ENCODE peak calls at places on chromosome 13, in six cellular contexts. G is upper lobe of left lung, I is GM12878, C is right cardiac atrium, V is small intestine, J is IMR-90. Q is an unnamed sample. For H3K4me1, the result is how much of the 10 kb centered on the place peaks cover.

GRCh38 chr13:41365636-41366035 is 54.6 kb downstream of the NAA16 start:
- DNase-seq in J (peak), I (no peak), G (no peak), C (no peak), V (no peak), Q (no peak)

GRCh38 chr13:57631607-57632275 is at the start of gene PCDH17:
- DNase-seq in I (no peak), J (no peak), C (peak), V (no peak), G (peak), Q (peak)

GRCh38 chr13:107025991-107026390 is 458.1 kb upstream of the ARGLU1 start:
- DNase-seq in G (no peak), I (no peak), V (peak), C (peak), J (peak), Q (no peak)

GRCh38 chr13:40016953-40017660 is 361.6 kb downstream of the COG6 start:
- DNase-seq in G (no peak), C (no peak), V (no peak), I (no peak), J (no peak), Q (no peak)

GRCh38 chr13:50731400-50731799 is 112.1 kb downstream of the DLEU7 start:
- DNase-seq in C (no peak), J (peak), V (no peak), I (peak), G (no peak), Q (no peak)

GRCh38 chr13:27309401-27309958 is 38.9 kb downstream of the RASL11A start:
- DNase-seq in I (no peak), G (no peak), C (no peak), J (no peak), V (peak), Q (no peak)

GRCh38 chr13:76440568-76440967 is 445.6 kb downstream of the KCTD12 start:
- DNase-seq in I (peak), V (no peak), C (no peak), J (no peak), G (no peak), Q (no peak)

GRCh38 chr13:99496322-99497142 is 4.7 kb upstream of the TM9SF2 start:
- DNase-seq in I (peak), J (peak), C (peak), G (no peak), V (peak), Q (peak)

GRCh38 chr13:57003682-57004081 is 137.0 kb upstream of the PRR20A start:
- DNase-seq in J (no peak), C (no peak), G (no peak), V (no peak), I (no peak), Q (no peak)

GRCh38 chr13:32045963-32046785 is 14.6 kb downstream of the FRY start:
- DNase-seq in C (no peak), G (no peak), J (peak), I (no peak), V (peak), Q (peak)

GRCh38 chr13:106129273-106129672 is 406.2 kb downstream of the EFNB2 start:
- DNase-seq in J (no peak), I (no peak), G (no peak), C (no peak), V (no peak), Q (no peak)

GRCh38 chr13:78777973-78778372 is 119.0 kb upstream of the OBI1 start:
- DNase-seq in J (no peak), G (no peak), V (no peak), C (no peak), I (no peak), Q (no peak)

GRCh38 chr13:41459754-41460111 is 2.4 kb downstream of the RGCC start:
- DNase-seq in G (no peak), J (no peak), C (no peak), V (no peak), I (no peak), Q (no peak)

GRCh38 chr13:79392882-79393563 is 13.0 kb downstream of the RBM26 start:
- DNase-seq in V (peak), G (no peak), J (peak), C (no peak), I (no peak), Q (peak)

GRCh38 chr13:32720026-32720425 is 133.8 kb downstream of the PDS5B start:
- DNase-seq in C (no peak), J (peak), V (no peak), G (no peak), I (no peak), Q (no peak)

GRCh38 chr13:51585696-51586095 is 1.4 kb downstream of the WDFY2 start:
- DNase-seq in G (no peak), J (peak), C (no peak), I (no peak), V (no peak), Q (peak)

GRCh38 chr13:72120632-72121031 is 253.6 kb upstream of the DACH1 start:
- DNase-seq in C (no peak), V (no peak), I (no peak), J (no peak), G (no peak), Q (no peak)

GRCh38 chr13:37326319-37326718 is 220.9 kb upstream of the CSNK1A1L start:
- DNase-seq in J (peak), I (no peak), G (no peak), C (no peak), V (no peak), Q (no peak)

GRCh38 chr13:76884571-76885202 is 1.5 kb downstream of the KCTD12 start:
- DNase-seq in C (no peak), I (no peak), G (no peak), J (peak), V (no peak), Q (no peak)

GRCh38 chr13:66623129-66623528 is 607.0 kb downstream of the PCDH9 start:
- DNase-seq in G (no peak), C (no peak), I (no peak), J (no peak), V (no peak), Q (no peak)

GRCh38 chr13:73819711-73820110 is 314.5 kb downstream of the KLF12 start:
- DNase-seq in G (no peak), C (no peak), I (no peak), J (no peak), V (no peak), Q (no peak)

GRCh38 chr13:22967669-22968068 is 213.1 kb upstream of the SGCG start:
- DNase-seq in V (no peak), G (no peak), I (no peak), C (no peak), J (no peak), Q (no peak)

GRCh38 chr13:47288546-47288945 is 391.7 kb upstream of the HTR2A start:
- DNase-seq in C (no peak), G (no peak), J (peak), V (no peak), I (no peak), Q (no peak)

GRCh38 chr13:101567841-101568240 is 115.4 kb downstream of the ITGBL1 start:
- DNase-seq in J (no peak), V (no peak), I (no peak), C (no peak), G (no peak), Q (no peak)

GRCh38 chr13:113732961-113733950 is 25.8 kb upstream of the TMEM255B start:
- DNase-seq in I (no peak), C (no peak), V (no peak), G (no peak), J (no peak), Q (no peak)

GRCh38 chr13:51614350-51614786 is 30.1 kb downstream of the WDFY2 start:
- DNase-seq in V (peak), J (no peak), G (no peak), C (no peak), I (peak), Q (peak)

GRCh38 chr13:46640843-46641242 is 87.9 kb downstream of the LRCH1 start:
- DNase-seq in C (no peak), J (peak), G (no peak), I (no peak), V (no peak), Q (no peak)

GRCh38 chr13:66835040-66835628 is 395.0 kb downstream of the PCDH9 start:
- DNase-seq in J (peak), V (peak), G (no peak), I (no peak), C (peak), Q (no peak)

GRCh38 chr13:78958019-78958418 is 299.1 kb upstream of the OBI1 start:
- DNase-seq in C (no peak), V (no peak), I (no peak), J (no peak), G (no peak), Q (no peak)

GRCh38 chr13:23510544-23510916 is 59.7 kb upstream of the TNFRSF19 start:
- DNase-seq in I (no peak), J (no peak), V (no peak), C (no peak), G (no peak), Q (no peak)

GRCh38 chr13:102195566-102196462 is 206.0 kb downstream of the FGF14 start:
- DNase-seq in V (no peak), J (peak), G (no peak), I (no peak), C (no peak), Q (no peak)

GRCh38 chr13:39202746-39203145 is 164.5 kb downstream of the NHLRC3 start:
- DNase-seq in C (no peak), I (no peak), J (no peak), G (no peak), V (no peak), Q (no peak)

GRCh38 chr13:68047889-68048288 is 817.8 kb upstream of the PCDH9 start:
- DNase-seq in C (no peak), G (no peak), V (no peak), I (no peak), J (no peak), Q (no peak)

GRCh38 chr13:80126382-80127068 is 214.4 kb downstream of the SPRY2 start:
- DNase-seq in J (no peak), C (no peak), G (no peak), V (no peak), I (no peak), Q (no peak)

GRCh38 chr13:81582381-81582780 is 1241.5 kb upstream of the SPRY2 start:
- DNase-seq in I (no peak), V (no peak), G (no peak), J (no peak), C (no peak), Q (no peak)

GRCh38 chr13:70967564-70967963 is 859.3 kb upstream of the KLHL1 start:
- DNase-seq in V (no peak), G (peak), I (no peak), J (no peak), C (no peak), Q (no peak)

GRCh38 chr13:32153056-32153455 is 121.5 kb downstream of the FRY start:
- DNase-seq in J (peak), V (no peak), G (no peak), C (no peak), I (no peak), Q (no peak)

GRCh38 chr13:109330941-109331340 is 455.4 kb downstream of the IRS2 start:
- DNase-seq in V (no peak), G (no peak), I (no peak), J (peak), C (no peak), Q (no peak)

GRCh38 chr13:66329988-66330429 is 900.1 kb downstream of the PCDH9 start:
- DNase-seq in I (no peak), G (no peak), C (no peak), J (peak), V (no peak), Q (no peak)

DNA sequence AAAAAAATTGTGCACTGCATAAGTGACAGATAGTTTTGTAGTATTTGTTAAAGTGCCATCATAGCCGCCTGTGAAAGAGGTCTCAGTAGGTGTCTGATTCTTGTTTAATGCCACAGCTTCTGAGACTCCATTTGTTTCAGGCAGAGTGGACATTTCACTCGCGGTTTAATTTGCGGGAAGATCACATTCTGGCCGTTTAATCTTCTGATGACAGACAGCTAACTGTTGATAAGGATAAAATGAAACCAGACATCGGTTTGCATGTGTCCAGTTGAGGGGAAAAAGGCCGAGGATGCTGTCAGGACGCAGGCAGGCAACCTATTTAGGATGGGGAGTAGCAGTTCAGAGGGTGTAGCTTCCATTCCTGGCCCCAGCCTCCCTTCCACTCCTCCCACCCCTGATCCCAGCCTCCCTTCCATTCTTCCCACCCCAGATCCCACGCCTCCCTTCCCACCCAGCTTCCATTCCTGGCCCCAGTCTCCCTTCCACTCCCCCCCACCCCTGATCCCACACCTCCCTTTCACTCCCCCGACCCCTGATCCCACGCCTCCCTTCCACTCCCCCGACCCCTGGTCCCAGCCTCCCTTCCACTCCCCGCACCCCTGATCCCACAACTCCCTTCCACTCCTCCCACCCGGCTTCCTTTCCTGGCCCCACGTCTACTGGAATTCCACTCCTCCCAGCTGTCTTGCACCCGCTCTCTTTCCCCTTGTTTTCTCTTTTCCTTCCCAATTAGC is 23.8 kb downstream of the ATP11A start:
- DNase-seq in V (no peak), J (no peak), I (no peak), C (no peak), G (no peak), Q (no peak)
- H3K4me1 ChIP-seq in V (under half), J (under half), I (under half), C (under half), G (half or more), Q (under half)

DNA sequence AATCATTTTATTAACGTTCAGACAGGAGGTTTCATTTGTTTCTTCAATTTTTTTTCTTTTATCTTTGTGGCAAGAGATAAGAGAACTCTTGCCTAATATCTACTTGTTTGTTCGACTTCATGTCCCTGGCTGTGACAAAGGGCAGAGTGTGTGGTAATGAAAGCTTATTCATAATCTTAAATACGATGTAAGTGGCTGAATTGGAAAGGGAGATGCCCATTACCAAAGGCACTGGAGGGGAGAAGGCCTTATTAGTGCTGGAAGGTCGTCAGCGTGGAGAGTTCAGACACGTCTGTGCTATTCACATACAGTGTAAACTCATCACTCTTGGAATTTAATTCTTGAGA is 54.0 kb downstream of the RFC3 start:
- DNase-seq in I (no peak), C (no peak), J (no peak), V (peak), G (no peak), Q (no peak)
- H3K27ac ChIP-seq in I (no peak), C (no peak), J (no peak), V (no peak), G (no peak), Q (no peak)

GRCh38 chr13:98490866-98491265 is 86.0 kb downstream of the STK24 start:
- DNase-seq in G (no peak), J (no peak), C (no peak), V (no peak), I (no peak), Q (no peak)

GRCh38 chr13:98492335-98493034 is 84.4 kb downstream of the STK24 start:
- DNase-seq in J (peak), G (no peak), I (no peak), V (no peak), C (no peak), Q (no peak)

GRCh38 chr13:98495627-98496238 is 81.2 kb downstream of the STK24 start:
- DNase-seq in G (no peak), J (no peak), I (no peak), V (peak), C (no peak), Q (no peak)

GRCh38 chr13:98494769-98495168 is 82.1 kb downstream of the STK24 start:
- DNase-seq in V (no peak), J (no peak), I (no peak), C (no peak), G (no peak), Q (no peak)

GRCh38 chr13:98493035-98493401 is 83.9 kb downstream of the STK24 start:
- DNase-seq in V (no peak), G (no peak), C (no peak), I (no peak), J (no peak), Q (no peak)
- H3K4me1 ChIP-seq in V (under half), G (under half), C (under half), I (under half), J (under half), Q (under half)

GRCh38 chr13:110519506-110519905 is 42.0 kb downstream of the RAB20 start:
- DNase-seq in I (no peak), G (no peak), J (no peak), C (no peak), V (no peak), Q (no peak)

GRCh38 chr13:110517505-110518149 is 43.9 kb downstream of the RAB20 start:
- DNase-seq in G (no peak), V (peak), C (no peak), J (no peak), I (no peak), Q (no peak)

GRCh38 chr13:110518150-110518525 is 43.4 kb downstream of the RAB20 start:
- DNase-seq in I (no peak), J (no peak), C (no peak), V (no peak), G (peak), Q (no peak)

GRCh38 chr13:110519046-110519445 is 42.5 kb downstream of the RAB20 start:
- DNase-seq in G (peak), J (no peak), I (no peak), C (no peak), V (no peak), Q (no peak)

GRCh38 chr13:110518571-110518970 is 43.0 kb downstream of the RAB20 start:
- DNase-seq in C (no peak), J (no peak), V (peak), G (peak), I (no peak), Q (no peak)
- H3K27ac ChIP-seq in C (no peak), J (no peak), V (peak), G (peak), I (no peak), Q (no peak)

GRCh38 chr13:110432522-110432921 is 125.4 kb downstream of the COL4A2 start:
- DNase-seq in G (no peak), C (no peak), V (no peak), J (no peak), I (no peak), Q (no peak)
- H3K4me1 ChIP-seq in G (under half), C (under half), V (under half), J (under half), I (under half), Q (under half)

Q was measured in CD4-positive, CD25-positive, alpha-beta regulatory T cell.